ENCODE peak calls at places on chromosomes 11 and 22, in ten cellular contexts. F is nephron progenitor cell; V is left ventricle myocardium inferior; N is stimulated activated CD4-positive, alpha-beta T cell treated with anti-CD3 and anti-CD28 coated beads, TNF-alpha, amount 100 ng/mL, for 4 hours; R is T-cell; M is GF-D8; A is cerebellar nuclear complex; J is ELR; X is A172; Q is NB4. E is an unnamed sample.
A peak's percentile ranks its signal among the peaks of the same experiment; 100 is the strongest.

GRCh38 chr22:40991298-40991697 is 40.1 kb downstream of the RBX1 start:
- DNase-seq in F (no peak), V (no peak), N (no peak), R (no peak), M (no peak), A (no peak), J (no peak), X (no peak), Q (no peak), E (no peak)

GRCh38 chr11:125069796-125070195 is 6.7 kb downstream of the SLC37A2 start:
- DNase-seq in F (no peak), V (no peak), N (no peak), R (no peak), M (peak; percentile 92), A (no peak), J (peak; percentile 57), X (peak; percentile 35), Q (peak; percentile 86), E (no peak)

GRCh38 chr22:16781764-16782329 is 43.4 kb downstream of the XKR3 start:
- DNase-seq in F (no peak), V (no peak), N (no peak), R (no peak), M (no peak), A (no peak), J (no peak), X (no peak), Q (peak; percentile 5), E (no peak)

GRCh38 chr11:14678350-14678749 is 34.7 kb downstream of the PDE3B start:
- DNase-seq in F (no peak), V (no peak), N (no peak), R (no peak), M (no peak), A (no peak), J (no peak), X (no peak), Q (no peak), E (no peak)

GRCh38 chr22:49208768-49209252 is 618.9 kb downstream of the BRD1 start:
- DNase-seq in F (peak; percentile 85), V (peak; percentile 1), N (no peak), R (no peak), M (no peak), A (no peak), J (no peak), X (no peak), Q (peak; percentile 30), E (no peak)

GRCh38 chr22:44410396-44411056 is 87.5 kb downstream of the RTL6 start:
- DNase-seq in F (no peak), V (peak; percentile 28), N (no peak), R (no peak), M (no peak), A (no peak), J (no peak), X (no peak), Q (no peak), E (no peak)

GRCh38 chr11:17822021-17822781 is 87.6 kb downstream of the KCNC1 start:
- DNase-seq in F (no peak), V (peak; percentile 24), N (no peak), R (no peak), M (no peak), A (no peak), J (peak; percentile 8), X (no peak), Q (no peak), E (no peak)

GRCh38 chr11:57511741-57512430 is 3.6 kb downstream of the SLC43A1 start:
- DNase-seq in F (no peak), V (no peak), N (no peak), R (no peak), M (peak; percentile 32), A (no peak), J (no peak), X (no peak), Q (peak; percentile 42), E (no peak)

GRCh38 chr11:60251485-60252207 is 8.7 kb upstream of the MS4A4E start:
- DNase-seq in F (peak; percentile 39), V (no peak), N (no peak), R (no peak), M (no peak), A (no peak), J (peak; percentile 35), X (peak; percentile 4), Q (peak; percentile 68), E (peak; percentile 47)

GRCh38 chr11:133038850-133039249 is 493.5 kb downstream of the OPCML start:
- DNase-seq in F (no peak), V (no peak), N (no peak), R (no peak), M (no peak), A (no peak), J (no peak), X (no peak), Q (no peak), E (no peak)

GRCh38 chr11:3030289-3031070 is 26.7 kb downstream of the CARS1 start:
- DNase-seq in F (no peak), V (peak; percentile 12), N (no peak), R (no peak), M (no peak), A (no peak), J (no peak), X (no peak), Q (no peak), E (no peak)

GRCh38 chr11:29272019-29272654 is 744.7 kb downstream of the KCNA4 start:
- DNase-seq in F (no peak), V (no peak), N (no peak), R (no peak), M (no peak), A (no peak), J (peak; percentile 74), X (peak; percentile 62), Q (no peak), E (peak; percentile 61)

GRCh38 chr11:109236188-109236587 is 185.8 kb upstream of the C11orf87 start:
- DNase-seq in F (no peak), V (no peak), N (no peak), R (no peak), M (no peak), A (no peak), J (no peak), X (no peak), Q (no peak), E (no peak)

GRCh38 chr22:30294066-30294465 is 4.8 kb upstream of the CASTOR1 start:
- DNase-seq in F (no peak), V (no peak), N (no peak), R (no peak), M (no peak), A (no peak), J (no peak), X (no peak), Q (no peak), E (no peak)

GRCh38 chr22:48959496-48959895 is 868.2 kb downstream of the BRD1 start:
- DNase-seq in F (no peak), V (no peak), N (no peak), R (no peak), M (no peak), A (no peak), J (no peak), X (no peak), Q (no peak), E (no peak)

GRCh38 chr11:69666752-69667536 is 8.2 kb downstream of the LTO1 start:
- DNase-seq in F (no peak), V (no peak), N (no peak), R (no peak), M (no peak), A (no peak), J (no peak), X (no peak), Q (no peak), E (no peak)

GRCh38 chr11:61961570-61962212 is 5.7 kb downstream of the FTH1 start:
- DNase-seq in F (no peak), V (peak; percentile 78), N (no peak), R (no peak), M (no peak), A (no peak), J (no peak), X (peak; percentile 81), Q (no peak), E (peak; percentile 66)

GRCh38 chr22:35947794-35948425 is 80.7 kb downstream of the RBFOX2 start:
- DNase-seq in F (no peak), V (no peak), N (no peak), R (no peak), M (no peak), A (no peak), J (peak; percentile 77), X (no peak), Q (no peak), E (no peak)

GRCh38 chr11:68825603-68826002 is 16.1 kb downstream of the CPT1A start:
- DNase-seq in F (no peak), V (no peak), N (no peak), R (peak; percentile 44), M (peak; percentile 75), A (no peak), J (peak; percentile 32), X (peak; percentile 13), Q (peak; percentile 79), E (peak; percentile 68)

GRCh38 chr11:68843703-68844312 is 2.1 kb upstream of the CPT1A start:
- DNase-seq in F (peak; percentile 66), V (peak; percentile 87), N (peak; percentile 54), R (peak; percentile 41), M (peak; percentile 58), A (no peak), J (no peak), X (no peak), Q (peak; percentile 92), E (peak; percentile 91)

GRCh38 chr11:86571273-86571948 is 101.0 kb downstream of the ME3 start:
- DNase-seq in F (peak; percentile 32), V (no peak), N (no peak), R (no peak), M (no peak), A (no peak), J (peak; percentile 62), X (peak; percentile 26), Q (peak; percentile 33), E (peak; percentile 62)

GRCh38 chr11:123246749-123247497 is 51.9 kb upstream of the CLMP start:
- DNase-seq in F (peak; percentile 90), V (peak; percentile 77), N (peak; percentile 67), R (peak; percentile 72), M (peak; percentile 55), A (peak; percentile 83), J (peak; percentile 84), X (peak; percentile 44), Q (peak; percentile 84), E (peak; percentile 75)

GRCh38 chr11:11263238-11264030 is 89.6 kb downstream of the CSNK2A3 start:
- DNase-seq in F (peak; percentile 61), V (no peak), N (no peak), R (no peak), M (no peak), A (no peak), J (peak; percentile 12), X (peak; percentile 46), Q (no peak), E (no peak)

GRCh38 chr22:44891293-44891747 is 118.5 kb downstream of the PHF21B start:
- DNase-seq in F (no peak), V (no peak), N (no peak), R (no peak), M (no peak), A (no peak), J (no peak), X (no peak), Q (no peak), E (no peak)

GRCh38 chr11:47220401-47220821 is 5.6 kb downstream of the DDB2 start:
- DNase-seq in F (no peak), V (no peak), N (no peak), R (no peak), M (no peak), A (no peak), J (peak; percentile 84), X (peak; percentile 78), Q (no peak), E (no peak)

GRCh38 chr11:80379620-80380278 is 938.9 kb upstream of the TENM4 start:
- DNase-seq in F (no peak), V (no peak), N (no peak), R (no peak), M (no peak), A (no peak), J (no peak), X (no peak), Q (no peak), E (peak; percentile 52)

GRCh38 chr22:17213976-17214375 is 5.3 kb downstream of the ADA2 start:
- DNase-seq in F (peak; percentile 41), V (peak; percentile 67), N (peak; percentile 31), R (peak; percentile 45), M (no peak), A (no peak), J (peak; percentile 26), X (peak; percentile 4), Q (peak; percentile 46), E (peak; percentile 36)

GRCh38 chr22:40414306-40414705 is 43.9 kb downstream of the SGSM3 start:
- DNase-seq in F (no peak), V (no peak), N (no peak), R (no peak), M (no peak), A (no peak), J (peak; percentile 26), X (no peak), Q (no peak), E (no peak)

E was measured in HT-29.